ENCODE peak calls at places on chromosomes 4 and X, in eight cellular contexts. Z, N, T, W, S, U, H and L are unnamed samples.

GRCh38 chr4:6695660-6696581 is 2.2 kb downstream of the S100P start:
- DNase-seq in Z (no peak), N (peak; percentile 11), T (no peak), W (no peak), S (no peak), U (no peak), H (peak; percentile 16), L (peak; percentile 69)

GRCh38 chrX:109740076-109740809 is 7.2 kb upstream of the ACSL4 start:
- DNase-seq in Z (no peak), N (no peak), T (no peak), W (peak; percentile 38), S (peak; percentile 28), U (no peak), H (peak; percentile 52), L (no peak)

GRCh38 chr4:94410678-94411206 is 41.0 kb upstream of the PDLIM5 start:
- DNase-seq in Z (no peak), N (no peak), T (no peak), W (peak; percentile 93), S (peak; percentile 28), U (no peak), H (no peak), L (no peak)

GRCh38 chrX:137031517-137032377 is 2.0 kb downstream of the GPR101 start:
- DNase-seq in Z (peak; percentile 7), N (peak; percentile 72), T (no peak), W (peak; percentile 55), S (peak; percentile 35), U (peak; percentile 68), H (peak; percentile 10), L (peak; percentile 65)

GRCh38 chrX:119690921-119691716 is 1.8 kb downstream of the SEPTIN6 start:
- DNase-seq in Z (no peak), N (peak; percentile 34), T (no peak), W (peak; percentile 69), S (peak; percentile 89), U (no peak), H (peak; percentile 51), L (peak; percentile 64)

GRCh38 chr4:121964958-121965357 is 13.1 kb upstream of the TRPC3 start:
- DNase-seq in Z (no peak), N (no peak), T (no peak), W (no peak), S (no peak), U (no peak), H (no peak), L (no peak)

GRCh38 chr4:60884545-60884944 is 315.6 kb upstream of the ADGRL3 start:
- DNase-seq in Z (no peak), N (no peak), T (no peak), W (no peak), S (no peak), U (no peak), H (no peak), L (no peak)

GRCh38 chr4:175298119-175298518 is 380.0 kb downstream of the ADAM29 start:
- DNase-seq in Z (no peak), N (no peak), T (no peak), W (peak; percentile 41), S (no peak), U (no peak), H (peak; percentile 74), L (no peak)

GRCh38 chr4:153776601-153777000 is 12.3 kb downstream of the SFRP2 start:
- DNase-seq in Z (no peak), N (no peak), T (no peak), W (no peak), S (no peak), U (no peak), H (no peak), L (no peak)

GRCh38 chr4:3477750-3478430 is 14.8 kb downstream of the DOK7 start:
- DNase-seq in Z (no peak), N (no peak), T (no peak), W (no peak), S (no peak), U (peak; percentile 58), H (no peak), L (no peak)

DNA sequence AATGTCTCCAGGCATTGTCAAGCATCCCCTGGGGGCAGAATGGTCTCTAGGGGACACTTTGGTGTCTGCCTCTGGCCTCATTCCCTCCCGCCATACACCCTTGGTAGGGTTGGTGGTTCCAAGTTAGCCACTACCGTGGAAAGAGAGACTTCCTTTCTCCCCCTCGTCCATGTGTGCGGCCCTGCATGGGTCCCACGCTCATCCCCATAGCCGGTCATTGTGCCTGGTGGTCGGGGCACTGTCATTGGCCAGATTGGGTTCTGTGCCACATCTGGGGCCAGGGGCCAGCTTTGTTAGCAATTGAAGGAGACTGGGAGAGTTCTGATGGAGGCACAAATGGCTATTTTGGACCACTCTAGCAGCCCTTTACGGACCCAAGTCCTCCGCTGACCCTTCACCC is 17.3 kb downstream of the CLCN4 start:
- DNase-seq in Z (no peak), N (no peak), T (no peak), W (no peak), S (no peak), U (no peak), H (no peak), L (no peak)
- H3K9ac ChIP-seq in Z (no peak overlapping the region), N (no peak overlapping the region), T (no peak overlapping the region), W (no peak overlapping the region), S (no peak overlapping the region), U (no peak overlapping the region), H (no peak overlapping the region), L (no peak overlapping the region)

GRCh38 chrX:112085149-112085548 is 2.6 kb upstream of the TRPC5 start:
- DNase-seq in Z (no peak), N (no peak), T (no peak), W (no peak), S (no peak), U (no peak), H (no peak), L (no peak)

GRCh38 chrX:112087545-112087944 is 5.0 kb upstream of the TRPC5 start:
- DNase-seq in Z (no peak), N (no peak), T (no peak), W (no peak), S (no peak), U (no peak), H (no peak), L (no peak)

GRCh38 chrX:112078606-112079005 is 4.0 kb downstream of the TRPC5 start:
- DNase-seq in Z (no peak), N (no peak), T (no peak), W (no peak), S (no peak), U (no peak), H (peak; percentile 53), L (no peak)

GRCh38 chrX:112081781-112082482 is 644 bp downstream of the TRPC5 start:
- DNase-seq in Z (no peak), N (peak; percentile 44), T (no peak), W (no peak), S (no peak), U (peak; percentile 67), H (no peak), L (no peak)

DNA sequence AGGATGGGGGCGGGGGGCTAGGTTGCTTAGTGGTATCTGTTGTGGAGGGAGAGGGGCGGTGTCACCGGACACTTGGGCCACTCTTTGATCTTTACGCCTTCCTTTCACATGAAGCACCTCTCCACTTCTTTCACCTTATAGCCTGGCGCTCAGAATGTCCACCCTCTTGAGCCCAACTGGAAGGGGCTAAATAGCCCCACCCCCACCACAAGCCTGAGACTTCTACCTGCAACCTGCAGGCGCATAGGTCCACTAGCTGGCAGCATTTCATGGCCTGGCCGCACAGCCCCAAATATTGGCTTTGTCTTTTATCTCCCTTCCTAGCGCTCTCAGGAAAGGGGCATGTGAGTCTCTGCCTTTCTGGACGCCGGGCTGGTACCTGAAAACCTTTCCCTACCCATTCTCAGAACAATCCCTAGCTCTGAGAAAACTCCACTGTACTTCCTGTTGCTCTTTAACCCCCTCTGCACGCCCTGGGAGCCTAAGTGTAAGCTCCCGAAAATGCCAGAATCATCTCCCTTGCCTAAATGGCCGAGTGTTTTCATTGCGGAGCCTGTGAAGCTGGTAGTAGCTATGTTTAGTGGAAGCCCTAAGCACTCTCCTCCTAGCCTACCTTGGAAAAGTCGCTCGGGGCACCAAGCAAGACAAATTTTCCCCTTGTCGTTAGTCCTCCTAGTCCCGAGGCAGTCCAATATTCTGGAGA is 1.2 kb upstream of the TRPC5 start:
- DNase-seq in Z (no peak), N (no peak), T (no peak), W (no peak), S (no peak), U (peak; percentile 36), H (no peak), L (no peak)
- H3K4me3 ChIP-seq in Z (no peak overlapping the region), N (no peak overlapping the region), T (no peak overlapping the region), W (no peak overlapping the region), S (no peak overlapping the region), U (peak overlapping the region; percentile 71), H (no peak overlapping the region), L (no peak overlapping the region)

DNA sequence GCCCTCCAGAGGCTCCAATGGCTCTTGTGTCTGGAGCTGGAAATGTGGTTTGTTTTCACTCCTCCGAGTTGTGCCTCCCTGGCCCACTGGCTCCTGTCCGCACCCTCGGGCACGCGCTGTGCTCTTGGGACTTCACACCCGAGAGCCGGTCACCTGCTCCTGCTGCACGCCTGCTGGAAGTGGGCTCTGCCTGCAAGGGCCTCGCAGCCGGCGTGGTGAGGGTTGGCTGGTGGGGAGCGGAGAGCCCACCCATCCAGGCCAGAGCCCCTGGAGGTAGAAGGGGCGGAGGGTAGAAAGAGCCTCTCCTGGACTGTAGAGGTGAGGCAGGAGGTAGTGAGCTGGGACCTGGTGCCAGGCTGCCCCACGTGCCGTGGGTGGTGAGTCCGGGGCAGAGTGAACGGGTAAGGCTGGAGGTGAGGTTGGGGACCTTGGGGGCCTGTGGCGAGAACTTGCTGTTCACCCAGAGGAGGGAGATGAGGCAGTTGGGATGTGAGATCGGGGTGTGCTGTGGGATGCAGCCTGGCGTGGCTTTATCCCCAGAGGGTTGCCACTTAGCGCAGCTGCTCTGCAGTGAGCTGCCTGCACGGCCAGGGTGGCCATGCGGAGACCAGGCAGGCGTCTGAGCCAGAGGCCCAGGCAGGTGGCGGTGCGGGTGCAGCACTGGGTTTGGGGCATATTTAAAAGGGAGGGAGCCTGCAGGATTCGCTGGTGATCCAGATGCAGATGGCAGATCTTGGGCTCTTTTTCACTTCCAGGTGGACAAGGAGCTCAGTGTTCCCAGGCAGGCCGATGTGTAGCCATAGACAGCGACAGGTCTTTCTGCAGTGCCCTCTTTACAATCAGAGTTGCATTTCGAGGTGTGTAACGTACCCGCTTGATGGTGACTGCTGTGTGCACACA is 48.8 kb downstream of the PCGF3 start:
- DNase-seq in Z (no peak), N (no peak), T (no peak), W (no peak), S (no peak), U (no peak), H (no peak), L (no peak)
- H4K20me1 ChIP-seq in Z (no peaks in the 10 kb centered on the region), N (peaks cover 19% of the 10 kb centered on the region), T (no peaks in the 10 kb centered on the region), W (no peaks in the 10 kb centered on the region), S (no peaks in the 10 kb centered on the region), U (peaks cover 18% of the 10 kb centered on the region), H (peaks cover 49% of the 10 kb centered on the region), L (peaks cover 39% of the 10 kb centered on the region)

DNA sequence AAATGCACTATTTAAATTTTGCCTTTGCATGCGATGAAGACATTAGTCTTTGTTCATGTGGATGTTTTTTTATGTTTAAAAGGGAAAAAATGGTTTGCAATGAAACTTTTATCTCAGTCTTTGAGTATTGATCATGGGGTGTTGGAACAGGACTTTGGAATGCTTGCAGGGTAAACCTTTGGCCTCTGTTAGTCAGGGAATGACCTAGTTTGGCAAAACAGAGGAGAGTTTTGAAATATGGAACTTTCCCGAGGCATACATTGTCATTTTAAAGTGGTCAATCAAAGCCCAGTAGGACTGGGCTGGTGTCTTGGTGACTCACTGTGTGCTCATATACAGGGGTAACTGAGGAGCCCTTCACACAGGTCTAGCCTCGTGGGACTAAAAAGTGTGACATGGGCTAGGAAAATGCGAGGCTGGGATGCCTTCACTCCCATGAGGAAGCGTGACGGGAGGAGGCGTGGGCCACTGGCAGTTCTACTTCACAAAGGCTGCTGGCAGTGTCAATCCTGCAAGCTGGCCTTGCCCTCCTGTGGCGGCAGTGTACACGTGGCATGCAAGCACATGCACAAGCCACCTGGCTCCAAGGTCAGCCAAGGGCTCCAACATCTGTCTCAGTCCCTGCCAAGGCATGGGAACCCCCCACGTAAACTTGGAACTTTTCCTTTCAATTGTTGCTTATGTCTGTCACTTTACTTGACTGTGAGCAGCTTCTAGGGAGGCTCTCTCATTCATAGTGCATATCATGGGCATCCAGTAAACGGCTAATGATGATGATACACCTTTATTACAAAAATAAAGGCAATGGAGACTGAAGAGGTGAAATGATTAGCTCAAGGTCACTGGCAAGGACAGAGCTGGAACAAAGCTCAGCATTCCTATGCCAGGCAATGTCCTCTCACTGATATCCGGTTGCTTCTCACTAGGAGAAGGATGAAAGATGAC is 5.2 kb upstream of the F11 start:
- DNase-seq in Z (no peak), N (no peak), T (no peak), W (no peak), S (no peak), U (no peak), H (peak; percentile 69), L (no peak)
- H3K9ac ChIP-seq in Z (no peak overlapping the region), N (no peak overlapping the region), T (no peak overlapping the region), W (no peak overlapping the region), S (no peak overlapping the region), U (no peak overlapping the region), H (no peak overlapping the region), L (no peak overlapping the region)